ENCODE peak calls at places on chromosomes 13 and 19, in seven cellular contexts. N is psoas muscle, M is brain microvascular endothelial cell, F is ovary, G is heart left ventricle, H is A673, S is upper lobe of left lung. D is an unnamed sample.

GRCh38 chr13:24623141-24623665 is 57.0 kb upstream of the ATP12A start:
- DNase-seq in H (no peak), M (no peak), S (no peak), F (no peak), G (no peak), N (no peak), D (peak)

GRCh38 chr19:13138171-13138915 is 11.8 kb downstream of the STX10 start:
- DNase-seq in H (no peak), F (no peak), M (no peak), G (no peak), S (no peak), N (no peak), D (no peak)

GRCh38 chr19:35295792-35296462 is 4.0 kb downstream of the MAG start:
- DNase-seq in N (no peak), G (no peak), S (no peak), H (no peak), F (no peak), M (no peak), D (peak)

GRCh38 chr13:31965361-31966066 is 66.1 kb upstream of the FRY start:
- DNase-seq in H (no peak), N (no peak), M (peak), F (no peak), S (no peak), G (no peak), D (no peak)

GRCh38 chr19:3653865-3654513 is 27.4 kb upstream of the CACTIN start:
- DNase-seq in M (no peak), G (no peak), F (no peak), H (no peak), N (no peak), S (no peak), D (peak)

GRCh38 chr13:44759723-44760360 is 183.7 kb upstream of the TSC22D1 start:
- DNase-seq in N (peak), F (no peak), H (no peak), S (peak), G (no peak), M (no peak), D (no peak)

GRCh38 chr19:45172173-45172572 is 5.9 kb downstream of the TRAPPC6A start:
- DNase-seq in G (no peak), H (no peak), F (no peak), M (no peak), S (no peak), N (no peak), D (no peak)

GRCh38 chr13:52707375-52707774 is 32.2 kb downstream of the CNMD start:
- DNase-seq in M (no peak), N (no peak), H (peak), S (no peak), G (no peak), F (no peak), D (no peak)

GRCh38 chr19:44258835-44259413 is 762 bp upstream of the ZNF233 start:
- DNase-seq in G (no peak), H (no peak), F (no peak), S (no peak), M (no peak), N (no peak), D (no peak)

GRCh38 chr19:17739121-17739875 is 12.0 kb upstream of the FCHO1 start:
- DNase-seq in S (no peak), N (no peak), H (peak), F (peak), G (no peak), M (no peak), D (no peak)

GRCh38 chr13:50797081-50797480 is 46.4 kb downstream of the DLEU7 start:
- DNase-seq in G (no peak), M (peak), H (no peak), N (no peak), F (no peak), S (no peak), D (no peak)

GRCh38 chr13:48069573-48069972 is 25.3 kb downstream of the MED4 start:
- DNase-seq in F (no peak), H (no peak), M (no peak), N (no peak), G (no peak), S (no peak), D (no peak)

GRCh38 chr19:14059093-14059480 is 2.8 kb downstream of the PALM3 start:
- DNase-seq in S (no peak), H (peak), G (no peak), M (no peak), N (no peak), F (no peak), D (peak)

GRCh38 chr13:111886217-111886945 is 180.6 kb upstream of the SOX1 start:
- DNase-seq in M (no peak), N (no peak), H (no peak), G (no peak), S (no peak), F (no peak), D (peak)

GRCh38 chr13:24033527-24034302 is 126.8 kb upstream of the SPATA13 start:
- DNase-seq in G (no peak), S (no peak), M (peak), H (no peak), F (no peak), N (no peak), D (no peak)

GRCh38 chr19:48508729-48509310 is 2.8 kb downstream of the LMTK3 start:
- DNase-seq in S (no peak), G (no peak), H (no peak), N (no peak), F (no peak), M (no peak), D (no peak)

GRCh38 chr19:40695881-40696280 is 5.4 kb upstream of the NUMBL start:
- DNase-seq in S (no peak), N (no peak), F (no peak), M (no peak), G (no peak), H (no peak), D (no peak)

GRCh38 chr19:39448271-39448670 is 2.9 kb downstream of the SUPT5H start:
- DNase-seq in H (no peak), N (no peak), F (no peak), G (no peak), S (no peak), M (peak), D (no peak)

GRCh38 chr19:5092444-5092843 is 123.5 kb downstream of the KDM4B start:
- DNase-seq in M (no peak), H (no peak), N (no peak), G (no peak), S (no peak), F (no peak), D (no peak)

GRCh38 chr13:97435794-97436193 is 1.8 kb downstream of the RAP2A start:
- DNase-seq in F (no peak), M (no peak), N (no peak), H (no peak), S (no peak), G (no peak), D (no peak)

GRCh38 chr13:52868190-52868589 is 19.8 kb upstream of the PCDH8 start:
- DNase-seq in G (no peak), H (no peak), F (no peak), N (no peak), S (no peak), M (no peak), D (no peak)

GRCh38 chr19:43524922-43525835 is 1.8 kb downstream of the ETHE1 start:
- DNase-seq in H (peak), F (peak), S (peak), G (peak), M (no peak), N (no peak), D (peak)

DNA sequence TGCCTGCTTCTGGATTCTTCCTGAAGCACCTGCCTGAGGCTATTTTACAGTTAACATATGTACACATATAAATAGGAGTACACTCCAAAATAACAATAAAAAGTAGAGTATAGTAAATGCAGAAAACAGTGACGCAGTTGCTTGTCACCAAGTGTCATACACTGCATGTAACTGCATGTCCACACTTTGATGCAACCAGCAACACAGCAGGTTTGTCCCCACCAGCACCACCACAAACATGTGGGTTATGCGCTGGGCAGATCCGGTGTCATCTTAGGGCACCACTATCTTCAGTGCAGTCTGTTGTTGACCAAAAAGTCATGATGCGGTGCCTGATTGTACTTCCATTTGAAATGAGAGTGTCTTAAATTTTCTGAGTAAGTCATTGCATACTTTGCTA is 51.3 kb downstream of the COL4A2 start:
- DNase-seq in G (no peak), F (no peak), N (no peak), S (no peak), M (no peak), H (no peak), D (peak)
- H3K27ac ChIP-seq in G (no peak), F (no peak), N (no peak), S (no peak), M (peak), H (no peak), D (no peak)

GRCh38 chr19:37990362-37990761 is 83.4 kb downstream of the SIPA1L3 start:
- DNase-seq in N (no peak), S (peak), H (no peak), F (no peak), G (no peak), M (no peak), D (peak)
- TF ChIP-seq CTCF in N (no peak), S (no peak), H (no peak), F (no peak), G (no peak), M (no peak), D (peak)

GRCh38 chr19:55479451-55480230 is 3.2 kb downstream of the ZNF628 start:
- DNase-seq in H (no peak), G (no peak), M (no peak), N (no peak), S (no peak), F (no peak), D (no peak)

GRCh38 chr19:55476100-55476775 is at the start of gene ZNF628:
- DNase-seq in F (peak), M (peak), N (peak), G (peak), S (peak), H (peak), D (peak)

GRCh38 chr19:55478364-55478763 is 1.9 kb downstream of the ZNF628 start:
- DNase-seq in F (peak), H (no peak), G (no peak), M (no peak), N (no peak), S (no peak), D (no peak)

GRCh38 chr19:55479045-55479444 is 2.6 kb downstream of the ZNF628 start:
- DNase-seq in S (no peak), F (peak), G (no peak), N (no peak), H (no peak), M (no peak), D (no peak)

DNA sequence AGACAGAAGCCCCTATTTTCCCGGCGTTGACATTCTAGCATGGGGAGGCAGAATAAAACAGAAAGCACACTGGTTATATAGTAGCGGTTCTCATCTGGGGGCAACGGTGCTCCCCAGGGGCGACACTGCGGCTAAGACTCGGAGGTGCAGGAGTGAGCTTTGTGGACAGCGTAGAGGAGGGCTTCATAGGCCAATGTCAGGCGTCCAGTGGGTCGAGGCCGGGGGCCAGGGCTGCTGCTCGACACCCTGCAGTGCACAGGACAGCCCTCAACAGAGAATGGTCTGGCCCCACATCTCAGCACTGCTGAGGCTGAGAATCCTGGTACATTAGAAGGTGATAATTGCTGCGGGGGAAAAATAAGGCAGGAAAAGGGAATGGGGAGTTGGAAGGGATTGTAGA is 1.5 kb downstream of the ZNF628 start:
- DNase-seq in N (no peak), S (no peak), F (no peak), H (no peak), G (no peak), M (no peak), D (no peak)
- H3K4me3 ChIP-seq in N (peak), S (no peak), F (no peak), H (peak), G (peak), M (no peak), D (peak)

GRCh38 chr13:108960006-108960405 is 330.6 kb downstream of the MYO16 start:
- DNase-seq in G (no peak), H (no peak), M (no peak), S (no peak), F (no peak), N (no peak), D (no peak)

GRCh38 chr13:108959254-108959653 is 329.8 kb downstream of the MYO16 start:
- DNase-seq in G (no peak), H (no peak), N (no peak), M (no peak), F (no peak), S (no peak), D (no peak)

GRCh38 chr13:108958013-108958376 is 328.6 kb downstream of the MYO16 start:
- DNase-seq in S (no peak), F (no peak), G (no peak), M (no peak), H (no peak), N (no peak), D (no peak)

GRCh38 chr13:108955741-108956140 is 326.3 kb downstream of the MYO16 start:
- DNase-seq in M (no peak), F (no peak), N (no peak), H (no peak), S (no peak), G (no peak), D (no peak)

GRCh38 chr13:108957369-108958012 is 328.1 kb downstream of the MYO16 start:
- DNase-seq in H (peak), N (no peak), M (peak), G (no peak), S (no peak), F (no peak), D (no peak)
- H3K27ac ChIP-seq in H (peak), N (no peak), M (peak), G (no peak), S (no peak), F (no peak), D (no peak)

D was measured in endodermal cell.